ENCODE peak calls at places on chromosomes 3 and 15, in five cellular contexts. K, T, P, H and F are unnamed samples.
A peak's percentile ranks its signal among the peaks of the same experiment; 100 is the strongest.

GRCh38 chr15:48423342-48423741 is 92.1 kb downstream of the DUT start:
- DNase-seq in P (no peak), T (no peak), K (no peak), H (no peak), F (no peak)

GRCh38 chr15:89459271-89460038 is 36.9 kb downstream of the RHCG start:
- DNase-seq in T (no peak), K (no peak), H (no peak), P (no peak), F (peak; percentile 15)

GRCh38 chr3:172520332-172520831 is 2.8 kb downstream of the TNFSF10 start:
- DNase-seq in K (peak; percentile 66), P (no peak), H (no peak), T (no peak), F (no peak)

GRCh38 chr3:177426151-177426904 is 229.0 kb upstream of the TBL1XR1 start:
- DNase-seq in K (no peak), T (no peak), H (no peak), P (no peak), F (no peak)

GRCh38 chr3:161264771-161265343 is 43.7 kb downstream of the NMD3 start:
- DNase-seq in P (no peak), K (no peak), H (no peak), T (no peak), F (no peak)

GRCh38 chr3:169886671-169887070 is 16.9 kb upstream of the LRRC31 start:
- DNase-seq in T (no peak), P (peak; percentile 83), H (peak; percentile 34), K (peak; percentile 69), F (peak; percentile 80)

GRCh38 chr3:121752261-121752660 is 2.7 kb upstream of the GOLGB1 start:
- DNase-seq in P (no peak), T (no peak), H (no peak), K (no peak), F (no peak)

GRCh38 chr3:77536038-77536775 is 496.3 kb downstream of the ROBO2 start:
- DNase-seq in T (no peak), P (no peak), H (no peak), K (no peak), F (no peak)

GRCh38 chr15:55562601-55563000 is 25.5 kb downstream of the PYGO1 start:
- DNase-seq in P (no peak), H (no peak), T (no peak), K (no peak), F (no peak)

GRCh38 chr3:37876279-37876678 is 14.6 kb downstream of the CTDSPL start:
- DNase-seq in T (no peak), P (no peak), K (no peak), H (no peak), F (no peak)

GRCh38 chr15:90681480-90681879 is 35.7 kb upstream of the BLM start:
- DNase-seq in K (peak; percentile 89), P (peak; percentile 65), T (peak; percentile 8), H (no peak), F (no peak)

GRCh38 chr15:32818758-32819405 is 101.1 kb downstream of the GREM1 start:
- DNase-seq in T (no peak), H (no peak), P (no peak), K (peak; percentile 80), F (no peak)

GRCh38 chr3:175932586-175932985 is 1073.5 kb downstream of the NAALADL2 start:
- DNase-seq in P (no peak), T (no peak), H (no peak), K (peak; percentile 33), F (no peak)

GRCh38 chr15:60077581-60078359 is 73.7 kb downstream of the FOXB1 start:
- DNase-seq in K (no peak), T (no peak), P (no peak), H (no peak), F (no peak)

GRCh38 chr3:45608885-45609284 is 14.3 kb downstream of the LIMD1 start:
- DNase-seq in H (no peak), P (no peak), K (peak; percentile 70), T (no peak), F (no peak)

GRCh38 chr3:170483485-170484262 is 65.0 kb downstream of the CLDN11 start:
- DNase-seq in P (no peak), K (no peak), H (no peak), T (no peak), F (no peak)

GRCh38 chr15:91849749-91850161 is 3.8 kb upstream of the SLCO3A1 start:
- DNase-seq in K (peak; percentile 78), H (no peak), P (no peak), T (no peak), F (no peak)

GRCh38 chr15:78396976-78397375 is 41.0 kb upstream of the IREB2 start:
- DNase-seq in H (peak; percentile 19), T (no peak), P (peak; percentile 87), K (peak; percentile 59), F (peak; percentile 91)
- TF ChIP-seq CTCF in H (no peak), T (peak; percentile 46), P (peak; percentile 24), K (peak; percentile 46), F (peak; percentile 20)

GRCh38 chr15:96466548-96466947 is 136.0 kb downstream of the NR2F2 start:
- DNase-seq in K (no peak), P (no peak), H (no peak), T (no peak), F (no peak)

GRCh38 chr15:96457852-96458251 is 127.4 kb downstream of the NR2F2 start:
- DNase-seq in T (no peak), P (no peak), K (peak; percentile 9), H (no peak), F (no peak)

GRCh38 chr15:96463376-96463775 is 132.9 kb downstream of the NR2F2 start:
- DNase-seq in K (no peak), T (no peak), H (no peak), P (no peak), F (no peak)

GRCh38 chr15:96460106-96460505 is 129.6 kb downstream of the NR2F2 start:
- DNase-seq in H (no peak), T (no peak), K (no peak), P (no peak), F (no peak)

DNA sequence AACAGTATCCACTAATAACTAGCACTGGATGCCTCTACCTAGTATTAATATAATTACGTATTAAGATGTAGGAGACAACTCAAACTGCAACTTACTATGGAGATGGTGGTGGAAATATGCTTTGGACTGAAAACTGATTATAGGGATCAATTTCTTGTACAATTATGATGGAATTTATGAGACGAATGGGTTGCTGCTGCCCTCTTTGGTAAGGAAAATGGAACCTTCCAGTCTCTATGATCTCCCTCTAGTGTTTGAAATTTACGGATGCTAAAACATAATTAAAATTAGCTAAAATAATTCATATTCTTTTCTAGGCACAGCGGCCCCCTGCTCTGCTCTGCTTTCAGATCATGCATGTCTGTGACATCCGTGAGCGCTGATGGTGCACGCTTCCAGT is 132.3 kb downstream of the NR2F2 start:
- DNase-seq in H (no peak), P (no peak), K (peak; percentile 14), T (no peak), F (no peak)
- TF ChIP-seq CTCF in H (no peak), P (no peak), K (peak; percentile 52), T (peak; percentile 34), F (no peak)

DNA sequence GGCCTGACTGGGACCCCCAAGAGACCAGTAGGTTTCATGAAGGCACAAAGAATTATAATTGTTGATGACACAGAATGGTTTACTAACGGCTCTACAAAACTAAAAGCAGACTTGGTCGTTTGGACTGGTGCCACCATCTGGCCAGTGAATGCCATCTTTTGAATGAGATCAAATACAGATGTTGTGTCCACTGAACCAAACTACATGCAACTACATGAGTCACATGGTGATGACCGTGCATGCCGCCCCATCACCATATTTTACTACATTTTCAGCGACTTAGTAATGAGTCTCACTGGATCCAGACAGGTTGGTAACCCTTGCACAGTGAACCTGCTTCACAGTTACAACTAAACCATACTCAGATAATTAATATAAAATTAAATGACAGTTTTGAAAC is 803.3 kb downstream of the DIPK2A start:
- DNase-seq in T (no peak), P (no peak), K (no peak), H (no peak), F (no peak)
- TF ChIP-seq CTCF in T (no peak), P (no peak), K (no peak), H (no peak), F (no peak)

GRCh38 chr3:58824285-58824684 is 157.7 kb upstream of the FAM3D start:
- DNase-seq in T (peak; percentile 37), P (no peak), H (no peak), K (peak; percentile 77), F (peak; percentile 35)
- TF ChIP-seq CTCF in T (peak; percentile 70), P (no peak), H (no peak), K (peak; percentile 89), F (no peak)